ENCODE peak calls at places on chromosomes 2 and 18, in seven cellular contexts. E is K562, V is SK-N-SH, I is GM12892, M is H1, D is HepG2, N is GM12878. C is an unnamed sample.

GRCh38 chr18:48300463-48300961 is 108.7 kb downstream of the ZBTB7C start:
- DNase-seq in E (peak; percentile 10), V (no peak), I (no peak), M (no peak), D (no peak), N (no peak), C (no peak)

GRCh38 chr18:79588636-79589481 is 90.7 kb upstream of the CTDP1 start:
- DNase-seq in E (no peak), V (no peak), I (no peak), M (peak; percentile 59), D (peak; percentile 47), N (no peak), C (no peak)

GRCh38 chr2:240896871-240897692 is 1.1 kb upstream of the MAB21L4 start:
- DNase-seq in E (no peak), V (no peak), I (no peak), M (no peak), D (peak; percentile 68), N (no peak), C (no peak)

GRCh38 chr2:165440367-165440766 is 29.1 kb upstream of the CSRNP3 start:
- DNase-seq in E (no peak), V (peak; percentile 61), I (no peak), M (no peak), D (no peak), N (no peak), C (no peak)

GRCh38 chr2:164430166-164430783 is 191.0 kb downstream of the GRB14 start:
- DNase-seq in E (no peak), V (peak; percentile 17), I (no peak), M (no peak), D (peak; percentile 39), N (no peak), C (no peak)

GRCh38 chr2:182038579-182038978 is 52.9 kb downstream of the PPP1R1C start:
- DNase-seq in E (no peak), V (no peak), I (no peak), M (no peak), D (no peak), N (no peak), C (no peak)

GRCh38 chr2:128717758-128718710 is 399.4 kb upstream of the HS6ST1 start:
- DNase-seq in E (no peak), V (no peak), I (no peak), M (no peak), D (no peak), N (no peak), C (no peak)

GRCh38 chr2:232368311-232368731 is 10.2 kb upstream of the ALPP start:
- DNase-seq in E (no peak), V (no peak), I (no peak), M (no peak), D (no peak), N (no peak), C (no peak)

GRCh38 chr2:178428396-178428806 is 22.6 kb downstream of the PRKRA start:
- DNase-seq in E (no peak), V (no peak), I (no peak), M (no peak), D (peak; percentile 95), N (no peak), C (no peak)

GRCh38 chr18:39057423-39058057 is 1491.9 kb upstream of the CELF4 start:
- DNase-seq in E (no peak), V (no peak), I (no peak), M (no peak), D (no peak), N (no peak), C (no peak)

GRCh38 chr2:24421668-24422067 is 61.3 kb upstream of the ITSN2 start:
- DNase-seq in E (peak; percentile 14), V (peak; percentile 60), I (peak; percentile 7), M (peak; percentile 83), D (peak; percentile 52), N (no peak), C (no peak)

GRCh38 chr18:63317982-63318881 is 1.3 kb downstream of the BCL2 start:
- DNase-seq in E (no peak), V (peak; percentile 79), I (peak; percentile 58), M (peak; percentile 88), D (no peak), N (no peak), C (peak; percentile 58)

GRCh38 chr2:148957023-148957422 is 81.5 kb upstream of the LYPD6B start:
- DNase-seq in E (no peak), V (no peak), I (no peak), M (no peak), D (no peak), N (no peak), C (no peak)

GRCh38 chr2:101160454-101160853 is 9.3 kb upstream of the TBC1D8 start:
- DNase-seq in E (no peak), V (no peak), I (no peak), M (no peak), D (no peak), N (no peak), C (no peak)

GRCh38 chr18:23969664-23970063 is 44.9 kb upstream of the TTC39C start:
- DNase-seq in E (no peak), V (no peak), I (no peak), M (no peak), D (no peak), N (no peak), C (no peak)

GRCh38 chr18:23968638-23969037 is 45.9 kb upstream of the TTC39C start:
- DNase-seq in E (no peak), V (no peak), I (no peak), M (no peak), D (no peak), N (no peak), C (no peak)

GRCh38 chr18:23964282-23965238 is 50.0 kb upstream of the TTC39C start:
- DNase-seq in E (peak; percentile 28), V (no peak), I (no peak), M (peak; percentile 45), D (no peak), N (no peak), C (no peak)

GRCh38 chr18:23966909-23967308 is 47.6 kb upstream of the TTC39C start:
- DNase-seq in E (no peak), V (no peak), I (no peak), M (no peak), D (no peak), N (no peak), C (no peak)

DNA sequence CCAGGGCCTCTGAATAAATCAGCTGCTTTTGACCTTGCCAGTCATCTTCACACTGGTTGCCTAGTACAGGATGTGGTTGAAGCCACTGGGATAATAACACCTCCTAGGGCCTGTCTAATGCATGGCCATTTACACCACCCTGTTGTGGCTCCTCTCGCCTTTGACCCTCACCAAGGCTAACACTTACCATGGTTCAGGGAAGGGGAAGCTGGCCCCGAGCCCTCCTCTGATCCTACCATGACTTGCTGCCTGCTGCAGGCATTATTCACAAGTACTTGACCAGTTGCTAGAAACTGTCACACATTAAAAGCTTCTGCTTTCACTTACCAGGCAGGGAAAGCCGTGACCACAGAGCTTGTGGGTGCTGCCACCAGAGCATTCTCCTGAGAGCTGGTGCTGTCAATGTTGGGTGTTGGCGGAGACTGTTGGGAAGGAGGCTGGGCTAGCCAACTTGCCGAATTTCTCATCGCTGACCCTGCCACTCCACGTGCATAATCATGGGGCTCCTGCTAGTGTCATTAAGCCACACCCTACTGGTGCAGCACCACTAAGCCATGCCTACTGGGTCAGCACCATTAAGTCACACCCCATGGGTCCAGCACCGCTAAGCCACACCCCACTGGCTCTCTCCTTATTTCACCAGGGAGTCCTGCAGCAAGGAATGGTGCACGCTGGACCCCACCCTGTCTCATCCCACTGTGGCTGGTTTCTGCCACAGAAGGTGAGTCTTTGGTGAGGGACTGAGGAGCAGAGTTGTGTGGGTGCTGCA is 47.0 kb upstream of the TTC39C start:
- DNase-seq in E (no peak), V (no peak), I (no peak), M (no peak), D (no peak), N (peak; percentile 53), C (no peak)
- TF ChIP-seq TAF1 in E (no peak), V (no peak), I (no peak), M (no peak), D (no peak), N (no peak), C (no peak)

DNA sequence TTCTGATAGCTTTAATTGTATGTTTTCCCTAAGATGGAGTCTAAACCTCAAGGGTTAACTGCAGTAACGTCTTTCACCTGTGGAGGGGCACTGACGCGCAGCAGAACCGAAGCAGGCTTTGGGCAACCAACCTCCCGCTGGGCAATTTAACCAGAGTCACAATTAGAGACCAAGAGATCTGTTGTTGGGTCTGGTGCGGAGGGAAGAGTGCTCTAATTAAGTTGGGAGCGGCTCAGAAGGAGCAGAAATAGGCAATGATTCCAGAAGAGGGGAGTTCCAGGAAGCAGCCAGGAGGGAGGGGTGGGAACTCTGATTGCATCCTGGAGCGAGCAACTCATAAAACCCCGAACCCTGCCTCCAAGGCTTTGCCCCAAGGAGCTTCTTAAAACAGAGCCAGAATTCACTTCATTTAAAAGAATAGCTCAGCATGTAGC is 245.8 kb downstream of the PAX3 start:
- DNase-seq in E (no peak), V (no peak), I (no peak), M (peak; percentile 82), D (no peak), N (no peak), C (no peak)
- TF ChIP-seq TAF1 in E (no peak), V (no peak), I (no peak), M (no peak), D (no peak), N (no peak), C (no peak)

GRCh38 chr2:237590272-237591020 is at the start of gene RAB17:
- DNase-seq in E (no peak), V (no peak), I (no peak), M (no peak), D (peak; percentile 90), N (no peak), C (no peak)
- TF ChIP-seq TAF1 in E (no peak), V (no peak), I (no peak), M (no peak), D (no peak), N (no peak), C (no peak)

GRCh38 chr18:72634500-72634899 is 90.4 kb upstream of the CBLN2 start:
- DNase-seq in E (no peak), V (no peak), I (no peak), M (no peak), D (no peak), N (no peak), C (no peak)

GRCh38 chr18:72640552-72640951 is 96.4 kb upstream of the CBLN2 start:
- DNase-seq in E (no peak), V (no peak), I (no peak), M (no peak), D (no peak), N (no peak), C (no peak)

GRCh38 chr18:72637319-72638113 is 93.4 kb upstream of the CBLN2 start:
- DNase-seq in E (no peak), V (no peak), I (no peak), M (no peak), D (no peak), N (no peak), C (no peak)

GRCh38 chr18:72638353-72638752 is 94.2 kb upstream of the CBLN2 start:
- DNase-seq in E (no peak), V (no peak), I (no peak), M (no peak), D (no peak), N (no peak), C (no peak)
- TF ChIP-seq TAF1 in E (no peak), V (no peak), I (no peak), M (no peak), D (no peak), N (no peak), C (no peak)

C was measured in GM12891.